ENCODE peak calls at places on chromosomes 3 and 15, in six cellular contexts. One of them, this sample, is unnamed.

GRCh38 chr3:156675744-156676466 is 1.5 kb downstream of the TIPARP start:
- DNase-seq in A549: peak
- DNase-seq in left cardiac atrium: peak
- DNase-seq in COR-L47: peak
- DNase-seq in ACHN: peak
- DNase-seq in T-helper 1 cell: peak
- DNase-seq in this sample: no peak

GRCh38 chr15:79724312-79724711 is 172.5 kb downstream of the MTHFS start:
- DNase-seq in T-helper 1 cell: no peak
- DNase-seq in left cardiac atrium: no peak
- DNase-seq in ACHN: no peak
- DNase-seq in A549: no peak
- DNase-seq in COR-L47: no peak
- DNase-seq in this sample: no peak

GRCh38 chr15:50458301-50458700 is 34.1 kb downstream of the USP8 start:
- DNase-seq in left cardiac atrium: no peak
- DNase-seq in ACHN: no peak
- DNase-seq in A549: no peak
- DNase-seq in T-helper 1 cell: no peak
- DNase-seq in COR-L47: no peak
- DNase-seq in this sample: no peak

GRCh38 chr15:63232400-63232799 is 43.0 kb downstream of the RAB8B start:
- DNase-seq in ACHN: no peak
- DNase-seq in A549: no peak
- DNase-seq in left cardiac atrium: no peak
- DNase-seq in COR-L47: no peak
- DNase-seq in T-helper 1 cell: no peak
- DNase-seq in this sample: no peak

GRCh38 chr3:143699351-143699750 is 148.9 kb downstream of the SLC9A9 start:
- DNase-seq in T-helper 1 cell: no peak
- DNase-seq in COR-L47: no peak
- DNase-seq in ACHN: no peak
- DNase-seq in left cardiac atrium: no peak
- DNase-seq in A549: no peak
- DNase-seq in this sample: no peak

GRCh38 chr15:61069369-61070075 is 159.6 kb downstream of the RORA start:
- DNase-seq in T-helper 1 cell: no peak
- DNase-seq in COR-L47: peak
- DNase-seq in A549: no peak
- DNase-seq in left cardiac atrium: no peak
- DNase-seq in ACHN: no peak
- DNase-seq in this sample: no peak

GRCh38 chr3:64359735-64360134 is 134.5 kb upstream of the PRICKLE2 start:
- DNase-seq in left cardiac atrium: no peak
- DNase-seq in COR-L47: no peak
- DNase-seq in T-helper 1 cell: no peak
- DNase-seq in A549: no peak
- DNase-seq in ACHN: no peak
- DNase-seq in this sample: no peak

GRCh38 chr3:159814161-159814560 is 174.5 kb upstream of the IL12A start:
- DNase-seq in A549: no peak
- DNase-seq in ACHN: no peak
- DNase-seq in T-helper 1 cell: no peak
- DNase-seq in left cardiac atrium: no peak
- DNase-seq in COR-L47: peak
- DNase-seq in this sample: peak